ENCODE peak calls at places on chromosomes 12 and 14, in five cellular contexts. One of them, this sample, is unnamed.

GRCh38 chr12:47944685-47945340 is 18.6 kb upstream of the TMEM106C start:
- DNase-seq in HCT116: no peak
- DNase-seq in H1: no peak
- DNase-seq in HepG2: no peak
- DNase-seq in GM12878: no peak
- DNase-seq in this sample: no peak

GRCh38 chr14:56875104-56875675 is 64.9 kb upstream of the OTX2 start:
- DNase-seq in HCT116: no peak
- DNase-seq in HepG2: no peak
- DNase-seq in GM12878: no peak
- DNase-seq in H1: no peak
- DNase-seq in this sample: no peak

GRCh38 chr12:91210144-91210543 is 27.5 kb upstream of the DCN start:
- DNase-seq in H1: no peak
- DNase-seq in GM12878: no peak
- DNase-seq in HepG2: no peak
- DNase-seq in HCT116: no peak
- DNase-seq in this sample: no peak

GRCh38 chr12:78571953-78572352 is 292.6 kb upstream of the SYT1 start:
- DNase-seq in HCT116: no peak
- DNase-seq in H1: no peak
- DNase-seq in HepG2: no peak
- DNase-seq in GM12878: no peak
- DNase-seq in this sample: no peak

GRCh38 chr12:46763230-46763629 is 62.6 kb downstream of the SLC38A4 start:
- DNase-seq in H1: no peak
- DNase-seq in GM12878: no peak
- DNase-seq in HepG2: no peak
- DNase-seq in HCT116: no peak
- DNase-seq in this sample: no peak

GRCh38 chr12:122749569-122750332 is 2.9 kb upstream of the DENR start:
- DNase-seq in HepG2: no peak
- DNase-seq in H1: no peak
- DNase-seq in GM12878: no peak
- DNase-seq in HCT116: no peak
- DNase-seq in this sample: peak

GRCh38 chr12:110937104-110937641 is 16.8 kb upstream of the MYL2 start:
- DNase-seq in H1: peak
- DNase-seq in HCT116: peak
- DNase-seq in GM12878: no peak
- DNase-seq in HepG2: peak
- DNase-seq in this sample: peak

GRCh38 chr14:69816216-69816615 is 19.2 kb upstream of the SLC10A1 start:
- DNase-seq in H1: no peak
- DNase-seq in HCT116: no peak
- DNase-seq in GM12878: no peak
- DNase-seq in HepG2: no peak
- DNase-seq in this sample: no peak

GRCh38 chr12:111557271-111558106 is 41.6 kb downstream of the ATXN2 start:
- DNase-seq in HepG2: no peak
- DNase-seq in H1: no peak
- DNase-seq in HCT116: no peak
- DNase-seq in GM12878: no peak
- DNase-seq in this sample: no peak

GRCh38 chr14:92780865-92781264 is 13.2 kb upstream of the GOLGA5 start:
- DNase-seq in GM12878: no peak
- DNase-seq in H1: no peak
- DNase-seq in HepG2: no peak
- DNase-seq in HCT116: no peak
- DNase-seq in this sample: no peak

GRCh38 chr12:64142784-64143183 is 79.3 kb downstream of the KICS2 start:
- DNase-seq in HepG2: no peak
- DNase-seq in GM12878: no peak
- DNase-seq in H1: no peak
- DNase-seq in HCT116: no peak
- DNase-seq in this sample: no peak

GRCh38 chr12:121968880-121969279 is 50.5 kb downstream of the CFAP251 start:
- DNase-seq in HepG2: no peak
- DNase-seq in H1: no peak
- DNase-seq in HCT116: no peak
- DNase-seq in GM12878: no peak
- DNase-seq in this sample: no peak

GRCh38 chr12:120598674-120599463 is 17.7 kb upstream of the POP5 start:
- DNase-seq in HepG2: peak
- DNase-seq in H1: no peak
- DNase-seq in HCT116: no peak
- DNase-seq in GM12878: no peak
- DNase-seq in this sample: no peak

GRCh38 chr14:96256420-96256819 is 410 bp downstream of the BDKRB1 start:
- DNase-seq in H1: no peak
- DNase-seq in HepG2: no peak
- DNase-seq in HCT116: no peak
- DNase-seq in GM12878: no peak
- DNase-seq in this sample: no peak

GRCh38 chr14:103496776-103497175 is 25.9 kb downstream of the CKB start:
- DNase-seq in HCT116: no peak
- DNase-seq in HepG2: no peak
- DNase-seq in GM12878: no peak
- DNase-seq in H1: no peak
- DNase-seq in this sample: no peak

GRCh38 chr12:39610626-39611025 is 9.0 kb downstream of the ABCD2 start:
- DNase-seq in HCT116: no peak
- DNase-seq in GM12878: no peak
- DNase-seq in H1: no peak
- DNase-seq in HepG2: no peak
- DNase-seq in this sample: no peak

GRCh38 chr12:47270782-47271664 is 191.3 kb upstream of the AMIGO2 start:
- DNase-seq in HepG2: no peak
- DNase-seq in HCT116: peak
- DNase-seq in H1: no peak
- DNase-seq in GM12878: no peak
- DNase-seq in this sample: no peak

GRCh38 chr14:90400904-90401561 is 4.2 kb downstream of the CALM1 start:
- DNase-seq in GM12878: no peak
- DNase-seq in H1: no peak
- DNase-seq in HepG2: peak
- DNase-seq in HCT116: no peak
- DNase-seq in this sample: no peak

GRCh38 chr12:120136093-120136770 is 19.7 kb upstream of the RAB35 start:
- DNase-seq in HepG2: no peak
- DNase-seq in H1: no peak
- DNase-seq in GM12878: no peak
- DNase-seq in HCT116: no peak
- DNase-seq in this sample: no peak

GRCh38 chr14:104980601-104981531 is 2.7 kb upstream of the AHNAK2 start:
- DNase-seq in HCT116: no peak
- DNase-seq in GM12878: no peak
- DNase-seq in HepG2: no peak
- DNase-seq in H1: no peak
- DNase-seq in this sample: no peak

GRCh38 chr14:91252901-91253794 is 8.6 kb upstream of the GPR68 start:
- DNase-seq in HepG2: no peak
- DNase-seq in GM12878: no peak
- DNase-seq in H1: no peak
- DNase-seq in HCT116: no peak
- DNase-seq in this sample: peak

GRCh38 chr12:76020281-76020680 is 11.3 kb downstream of the PHLDA1 start:
- DNase-seq in GM12878: peak
- DNase-seq in HCT116: peak
- DNase-seq in H1: no peak
- DNase-seq in HepG2: no peak
- DNase-seq in this sample: no peak
- TF ChIP-seq SRF in GM12878: no peak
- TF ChIP-seq SRF in HCT116: no peak
- TF ChIP-seq SRF in H1: no peak
- TF ChIP-seq SRF in HepG2: no peak
- TF ChIP-seq SRF in this sample: no peak

DNA sequence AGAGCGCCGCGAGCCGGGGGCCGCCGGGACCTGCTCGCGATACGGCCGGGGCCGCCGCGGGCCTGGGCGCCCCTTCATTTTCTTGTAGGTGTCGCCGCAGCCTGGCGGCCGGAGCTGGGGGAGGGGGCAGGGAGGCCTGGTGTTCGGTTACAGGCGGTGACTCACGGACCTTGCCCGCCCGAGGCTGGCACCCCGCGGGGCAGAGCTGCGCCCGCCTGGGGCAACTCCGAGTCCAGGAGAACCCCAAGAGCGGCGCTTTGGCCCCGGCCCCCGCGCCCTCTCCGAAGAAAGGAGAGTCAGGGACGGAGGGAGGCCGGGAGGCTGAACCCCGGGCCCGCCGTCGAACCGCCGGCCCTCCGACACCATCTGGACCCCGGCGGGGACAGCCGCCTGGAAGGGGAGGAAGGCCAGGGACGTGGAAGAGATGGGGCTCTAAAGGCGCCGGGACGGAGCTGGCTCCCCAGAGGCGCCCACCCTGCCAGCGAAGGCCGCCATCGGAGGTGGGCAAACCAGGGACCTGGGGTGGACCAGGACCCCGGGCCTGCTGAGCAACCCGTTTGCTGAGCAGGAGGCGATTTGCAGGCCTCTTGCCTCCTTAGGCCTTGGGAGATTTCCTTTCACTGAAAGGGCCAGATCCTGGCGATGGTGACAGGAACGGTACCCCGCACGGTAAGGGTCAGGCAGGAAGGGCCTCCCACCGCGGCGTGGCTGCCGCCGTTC is 828 bp upstream of the NUAK1 start:
- DNase-seq in H1: peak
- DNase-seq in GM12878: no peak
- DNase-seq in HCT116: peak
- DNase-seq in HepG2: peak
- DNase-seq in this sample: no peak
- TF ChIP-seq SRF in H1: no peak
- TF ChIP-seq SRF in GM12878: no peak
- TF ChIP-seq SRF in HCT116: no peak
- TF ChIP-seq SRF in HepG2: no peak
- TF ChIP-seq SRF in this sample: no peak

GRCh38 chr14:77053046-77053841 is 24.7 kb upstream of the IRF2BPL start:
- DNase-seq in HCT116: no peak
- DNase-seq in H1: peak
- DNase-seq in HepG2: peak
- DNase-seq in GM12878: no peak
- DNase-seq in this sample: peak
- TF ChIP-seq SRF in HCT116: no peak
- TF ChIP-seq SRF in H1: no peak
- TF ChIP-seq SRF in HepG2: no peak
- TF ChIP-seq SRF in GM12878: no peak
- TF ChIP-seq SRF in this sample: no peak

DNA sequence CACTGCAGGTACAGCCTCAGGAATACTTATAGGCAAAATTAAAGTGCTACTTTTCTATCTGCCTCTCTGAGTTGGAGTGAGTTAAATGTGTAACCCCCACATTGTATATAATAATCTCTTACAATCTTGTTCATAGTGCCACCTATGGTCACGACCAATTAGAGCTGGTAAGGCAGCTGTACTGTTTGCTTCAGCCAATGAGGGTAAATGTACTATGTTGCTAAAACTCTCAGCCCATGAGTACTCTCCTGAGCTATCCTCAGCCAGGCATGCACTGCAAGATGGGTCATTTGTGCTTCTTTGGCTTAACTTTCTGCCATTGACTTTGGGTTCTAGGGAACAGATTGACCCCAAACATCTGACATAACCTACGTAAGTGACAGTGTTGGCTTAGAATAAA is 15.0 kb upstream of the MDM2 start:
- DNase-seq in H1: no peak
- DNase-seq in HepG2: peak
- DNase-seq in HCT116: peak
- DNase-seq in GM12878: peak
- DNase-seq in this sample: peak
- TF ChIP-seq SRF in H1: no peak
- TF ChIP-seq SRF in HepG2: no peak
- TF ChIP-seq SRF in HCT116: no peak
- TF ChIP-seq SRF in GM12878: no peak
- TF ChIP-seq SRF in this sample: no peak

GRCh38 chr14:87018294-87018693 is 974.7 kb downstream of the GALC start:
- DNase-seq in HepG2: no peak
- DNase-seq in H1: no peak
- DNase-seq in GM12878: no peak
- DNase-seq in HCT116: no peak
- DNase-seq in this sample: no peak
- TF ChIP-seq SRF in HepG2: no peak
- TF ChIP-seq SRF in H1: no peak
- TF ChIP-seq SRF in GM12878: no peak
- TF ChIP-seq SRF in HCT116: no peak
- TF ChIP-seq SRF in this sample: no peak

DNA sequence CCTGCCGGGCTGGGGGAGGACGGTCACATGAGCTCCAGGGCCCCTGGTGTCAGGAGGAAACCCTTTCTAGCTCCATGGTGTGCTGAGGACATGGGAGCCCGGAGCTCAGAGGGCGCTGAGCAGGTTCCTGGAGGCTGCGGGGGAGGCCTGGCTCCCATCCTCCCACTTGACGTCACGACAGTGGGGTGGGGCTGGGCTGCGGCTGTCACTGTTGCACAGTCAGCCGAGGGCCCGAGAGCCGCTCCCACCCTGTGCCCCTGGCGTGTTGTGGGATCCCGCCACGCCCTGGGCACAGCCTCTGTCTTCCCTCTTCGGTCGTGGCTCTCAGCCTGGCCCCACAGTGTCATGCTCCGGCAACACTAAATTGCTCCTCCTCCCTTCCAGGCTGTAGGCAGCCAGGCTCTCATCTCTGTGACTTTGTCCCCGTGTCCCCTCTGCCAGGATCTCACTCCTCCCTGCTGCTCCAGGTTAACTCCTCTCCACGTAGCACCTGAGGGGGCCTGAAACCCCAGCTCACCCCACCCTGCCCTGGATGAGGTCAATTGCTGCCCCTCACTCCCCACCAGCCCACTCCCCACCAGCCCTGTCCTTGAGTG is 33.0 kb downstream of the BEGAIN start:
- DNase-seq in GM12878: no peak
- DNase-seq in HepG2: no peak
- DNase-seq in HCT116: no peak
- DNase-seq in H1: no peak
- DNase-seq in this sample: peak
- TF ChIP-seq SRF in GM12878: no peak
- TF ChIP-seq SRF in HepG2: no peak
- TF ChIP-seq SRF in HCT116: no peak
- TF ChIP-seq SRF in H1: no peak
- TF ChIP-seq SRF in this sample: no peak

GRCh38 chr12:116818341-116818856 is 62.8 kb downstream of the HRK start:
- DNase-seq in HCT116: no peak
- DNase-seq in GM12878: no peak
- DNase-seq in H1: no peak
- DNase-seq in HepG2: no peak
- DNase-seq in this sample: peak
- TF ChIP-seq SRF in HCT116: no peak
- TF ChIP-seq SRF in GM12878: no peak
- TF ChIP-seq SRF in H1: no peak
- TF ChIP-seq SRF in HepG2: no peak
- TF ChIP-seq SRF in this sample: no peak

GRCh38 chr12:29350080-29350479 is 30.9 kb downstream of the ERGIC2 start:
- DNase-seq in GM12878: no peak
- DNase-seq in HCT116: no peak
- DNase-seq in H1: no peak
- DNase-seq in HepG2: peak
- DNase-seq in this sample: no peak
- TF ChIP-seq SRF in GM12878: no peak
- TF ChIP-seq SRF in HCT116: no peak
- TF ChIP-seq SRF in H1: no peak
- TF ChIP-seq SRF in HepG2: no peak
- TF ChIP-seq SRF in this sample: no peak

GRCh38 chr14:71776463-71777359 is 155.5 kb upstream of the RGS6 start:
- DNase-seq in HCT116: no peak
- DNase-seq in H1: no peak
- DNase-seq in GM12878: peak
- DNase-seq in HepG2: no peak
- DNase-seq in this sample: no peak
- TF ChIP-seq SRF in HCT116: no peak
- TF ChIP-seq SRF in H1: no peak
- TF ChIP-seq SRF in GM12878: no peak
- TF ChIP-seq SRF in HepG2: no peak
- TF ChIP-seq SRF in this sample: no peak

This sample was measured in K562.